ENCODE peak calls at places on chromosomes 6 and 20, in four cellular contexts. A is AG04450; G is DND-41; W is CD4-positive, CD25-positive, alpha-beta regulatory T cell. E is an unnamed sample.

GRCh38 chr20:40848530-40848929 is 159.5 kb upstream of the MAFB start:
- DNase-seq in A (no peak), G (no peak), W (no peak), E (no peak)

GRCh38 chr6:105077592-105078463 is 102.0 kb downstream of the POPDC3 start:
- DNase-seq in G (no peak), W (no peak), A (peak), E (peak)

GRCh38 chr20:10739575-10739974 is 65.8 kb upstream of the JAG1 start:
- DNase-seq in A (no peak), W (no peak), G (no peak), E (no peak)

GRCh38 chr6:81750201-81750600 is 2.3 kb downstream of the TENT5A start:
- DNase-seq in A (no peak), W (no peak), G (no peak), E (no peak)

GRCh38 chr6:38282911-38283310 is 356.8 kb downstream of the BTBD9 start:
- DNase-seq in W (no peak), A (no peak), G (no peak), E (no peak)

GRCh38 chr6:16783485-16783884 is 22.2 kb upstream of the ATXN1 start:
- DNase-seq in G (no peak), A (no peak), W (no peak), E (no peak)

GRCh38 chr6:131383421-131384411 is 189.3 kb upstream of the ARG1 start:
- DNase-seq in W (no peak), A (no peak), G (no peak), E (no peak)

GRCh38 chr6:16596890-16597331 is 164.3 kb downstream of the ATXN1 start:
- DNase-seq in A (no peak), W (no peak), G (no peak), E (no peak)

GRCh38 chr6:51273228-51273961 is 454.7 kb downstream of the TFAP2B start:
- DNase-seq in W (no peak), A (no peak), G (no peak), E (no peak)

GRCh38 chr6:157314705-157315321 is 8.5 kb downstream of the TMEM242 start:
- DNase-seq in A (peak), G (peak), W (peak), E (peak)

GRCh38 chr20:52539891-52540290 is 348.3 kb upstream of the ZFP64 start:
- DNase-seq in A (no peak), G (no peak), W (no peak), E (peak)

GRCh38 chr6:108837236-108837971 is 10.8 kb upstream of the ARMC2 start:
- DNase-seq in W (no peak), G (peak), A (no peak), E (peak)

GRCh38 chr6:50966532-50966931 is 147.9 kb downstream of the TFAP2B start:
- DNase-seq in A (no peak), G (no peak), W (no peak), E (no peak)

GRCh38 chr20:6651016-6651415 is 116.5 kb upstream of the BMP2 start:
- DNase-seq in G (no peak), W (no peak), A (no peak), E (no peak)

GRCh38 chr20:62753626-62754025 is 42.6 kb upstream of the MRGBP start:
- DNase-seq in G (no peak), W (no peak), A (no peak), E (no peak)

GRCh38 chr6:55034752-55035151 is 139.6 kb upstream of the HCRTR2 start:
- DNase-seq in A (no peak), G (peak), W (no peak), E (peak)
- H3K4me3 ChIP-seq in A (no peak), G (no peak), W (no peak), E (no peak)

GRCh38 chr6:41635365-41635764 is 2.9 kb upstream of the MDFI start:
- DNase-seq in G (no peak), W (no peak), A (no peak), E (no peak)

GRCh38 chr6:41638002-41638800 is at the start of gene MDFI:
- DNase-seq in G (peak), W (no peak), A (no peak), E (no peak)

GRCh38 chr6:41638801-41639555 is 710 bp downstream of the MDFI start:
- DNase-seq in W (no peak), A (no peak), G (no peak), E (no peak)

GRCh38 chr6:41636803-41637178 is 1.5 kb upstream of the MDFI start:
- DNase-seq in G (no peak), A (no peak), W (no peak), E (no peak)

GRCh38 chr6:41637179-41638001 is 878 bp upstream of the MDFI start:
- DNase-seq in G (no peak), W (no peak), A (no peak), E (no peak)
- H3K4me3 ChIP-seq in G (peak), W (no peak), A (no peak), E (peak)

DNA sequence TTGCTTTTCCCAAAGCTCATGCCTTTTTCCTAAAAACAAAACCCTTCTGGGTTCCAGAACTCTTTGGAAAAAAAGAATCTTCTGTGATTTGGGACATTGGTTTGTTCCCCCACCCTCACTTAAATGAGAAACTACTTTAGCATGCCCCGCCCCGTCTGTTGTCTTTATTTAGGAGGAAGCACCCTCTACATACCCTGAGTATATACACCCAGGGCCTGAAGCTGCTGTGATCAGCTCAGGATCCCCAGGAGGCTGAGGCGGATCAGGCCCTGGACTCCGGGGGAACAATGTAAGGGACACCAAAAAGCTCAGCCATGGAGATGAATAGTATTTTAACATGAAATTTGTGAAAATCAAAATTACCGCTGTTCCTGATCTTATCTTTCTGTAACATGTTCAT is 1.4 kb downstream of the BCAS1 start:
- DNase-seq in W (no peak), G (no peak), A (no peak), E (no peak)
- H3K4me3 ChIP-seq in W (no peak), G (no peak), A (no peak), E (no peak)

GRCh38 chr6:113031591-113031990 is 684.5 kb downstream of the RFPL4B start:
- DNase-seq in G (no peak), W (no peak), A (no peak), E (no peak)
- H3K4me3 ChIP-seq in G (no peak), W (no peak), A (no peak), E (no peak)

DNA sequence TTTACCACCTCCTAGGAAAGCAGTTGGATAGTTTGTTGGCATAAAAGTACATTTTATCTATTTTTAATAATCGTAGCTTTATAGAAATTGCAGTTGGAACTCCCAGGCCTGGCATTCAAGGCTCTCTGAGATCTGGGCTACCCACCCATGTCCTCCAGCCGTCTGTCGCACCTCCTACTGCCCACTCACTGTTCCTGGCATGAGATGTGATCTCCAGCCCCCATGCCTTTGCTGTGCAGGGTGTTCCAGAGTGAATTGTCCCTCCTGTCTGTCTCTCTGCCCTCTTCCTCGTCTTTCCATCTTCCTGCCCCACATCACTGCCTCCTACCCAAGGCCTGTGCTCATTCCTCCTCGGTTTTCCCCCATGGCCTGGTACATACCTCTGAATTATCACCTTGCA is 50.7 kb downstream of the PTPN1 start:
- DNase-seq in G (no peak), A (no peak), W (no peak), E (no peak)
- H3K4me3 ChIP-seq in G (no peak), A (no peak), W (peak), E (no peak)

GRCh38 chr6:111798281-111798725 is 74.9 kb downstream of the FYN start:
- DNase-seq in A (no peak), G (no peak), W (no peak), E (no peak)
- H3K4me3 ChIP-seq in A (no peak), G (no peak), W (no peak), E (no peak)

GRCh38 chr6:136791296-136792065 is 796 bp downstream of the MAP3K5 start:
- DNase-seq in G (no peak), A (no peak), W (peak), E (no peak)

GRCh38 chr6:136795996-136796395 is 3.7 kb upstream of the MAP3K5 start:
- DNase-seq in W (no peak), A (peak), G (no peak), E (no peak)

GRCh38 chr6:136792066-136792944 is at the start of gene MAP3K5:
- DNase-seq in G (peak), W (peak), A (peak), E (peak)

GRCh38 chr6:136792945-136793289 is 640 bp upstream of the MAP3K5 start:
- DNase-seq in A (peak), W (peak), G (peak), E (peak)

DNA sequence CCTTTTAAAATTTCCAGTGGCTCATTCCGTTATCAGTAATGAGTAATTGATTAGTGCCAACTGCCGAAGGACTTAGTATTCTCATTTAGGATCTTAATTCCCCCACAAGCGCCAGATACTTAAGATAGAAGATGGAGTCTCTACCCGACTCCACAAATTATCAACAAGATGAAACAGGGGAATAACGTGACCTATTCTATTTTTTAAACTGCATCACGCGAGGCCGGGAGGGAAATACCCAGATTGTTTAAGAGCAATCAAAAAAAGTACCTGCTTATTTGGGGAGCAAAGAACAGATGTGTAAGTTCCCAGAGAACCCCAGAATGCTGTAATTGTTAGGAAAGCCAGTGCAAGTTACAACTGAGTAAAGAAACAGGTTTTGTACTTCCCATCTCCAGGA is 1.1 kb upstream of the MAP3K5 start:
- DNase-seq in G (no peak), W (no peak), A (no peak), E (no peak)
- H3K4me3 ChIP-seq in G (peak), W (peak), A (peak), E (peak)

DNA sequence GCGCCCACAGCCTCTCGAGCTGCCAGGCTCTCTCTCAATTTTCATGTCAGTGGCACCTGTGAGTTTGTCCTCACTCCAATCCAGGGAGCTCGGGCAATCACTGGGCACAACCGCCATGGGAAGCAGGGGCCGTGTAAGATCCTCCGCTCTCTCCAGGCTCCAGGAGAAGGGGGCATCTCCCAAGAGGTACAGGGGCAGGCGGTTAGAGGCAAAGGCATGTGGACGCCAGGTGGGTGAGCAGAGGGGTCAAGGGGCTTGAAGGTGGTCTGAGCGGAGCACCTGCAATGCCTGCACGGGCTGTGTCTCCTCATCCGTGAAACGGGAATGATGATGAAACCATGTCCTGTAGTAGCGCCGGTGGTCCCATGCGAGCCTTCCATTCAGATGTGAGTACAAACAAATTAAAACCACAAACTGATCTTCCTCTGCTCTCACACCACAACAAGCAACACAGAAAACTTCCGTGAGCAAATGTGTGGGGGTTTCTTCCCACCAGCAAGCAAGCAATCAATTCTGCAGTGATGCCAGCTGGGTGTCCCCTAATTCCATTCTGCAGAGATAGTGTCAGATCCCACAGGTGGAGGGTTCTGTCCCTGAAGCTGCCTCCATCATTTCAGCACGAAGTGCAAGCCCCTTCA is 222.5 kb upstream of the PMEPA1 start:
- DNase-seq in W (no peak), G (peak), A (no peak), E (peak)
- H3K4me3 ChIP-seq in W (no peak), G (no peak), A (no peak), E (peak)